ENCODE peak calls at places on chromosomes 4 and X, in five cellular contexts. L is upper lobe of right lung, J is cardiac fibroblast, S is brain microvascular endothelial cell, P is left ventricle myocardium inferior. T is an unnamed sample.

GRCh38 chrX:123745511-123745910 is 12.7 kb upstream of the THOC2 start:
- DNase-seq in P (no peak), J (no peak), L (no peak), S (no peak), T (no peak)

GRCh38 chrX:31590581-31591113 is 518.8 kb upstream of the FTHL17 start:
- DNase-seq in L (no peak), P (no peak), J (peak; percentile 63), S (peak; percentile 48), T (peak; percentile 35)

GRCh38 chr4:5980436-5981155 is 37.6 kb downstream of the C4orf50 start:
- DNase-seq in J (peak; percentile 4), L (no peak), S (no peak), P (no peak), T (no peak)

GRCh38 chr4:3523628-3524221 is 8.5 kb downstream of the LRPAP1 start:
- DNase-seq in J (no peak), S (no peak), P (no peak), L (peak; percentile 52), T (no peak)

GRCh38 chrX:115322375-115322774 is 32.9 kb downstream of the LUZP4 start:
- DNase-seq in L (no peak), J (no peak), P (no peak), S (no peak), T (no peak)

GRCh38 chrX:38891641-38892413 is 90.6 kb downstream of the MID1IP1 start:
- DNase-seq in P (no peak), L (no peak), S (no peak), J (peak; percentile 24), T (peak; percentile 65)

GRCh38 chr4:80309301-80310004 is 26.1 kb upstream of the CFAP299 start:
- DNase-seq in L (no peak), P (no peak), J (peak; percentile 96), S (peak; percentile 89), T (peak; percentile 91)

GRCh38 chr4:44446801-44447562 is 1.6 kb downstream of the KCTD8 start:
- DNase-seq in P (no peak), L (peak; percentile 54), J (no peak), S (no peak), T (no peak)

GRCh38 chr4:43778187-43778915 is 670.3 kb downstream of the KCTD8 start:
- DNase-seq in P (no peak), L (no peak), S (no peak), J (no peak), T (no peak)

GRCh38 chr4:19266566-19266965 is 985.1 kb upstream of the SLIT2 start:
- DNase-seq in P (no peak), L (no peak), S (no peak), J (no peak), T (no peak)

GRCh38 chrX:77447339-77448149 is at the start of gene FGF16:
- DNase-seq in J (no peak), P (no peak), L (peak; percentile 44), S (no peak), T (peak; percentile 24)

GRCh38 chr4:137226900-137227299 is 305.4 kb downstream of the PCDH18 start:
- DNase-seq in P (no peak), S (no peak), L (no peak), J (peak; percentile 48), T (no peak)

GRCh38 chrX:2696698-2697215 is 5.7 kb downstream of the CD99 start:
- DNase-seq in P (no peak), J (peak; percentile 97), L (no peak), S (peak; percentile 84), T (peak; percentile 89)

GRCh38 chrX:74535633-74536141 is 78.7 kb downstream of the RLIM start:
- DNase-seq in P (peak; percentile 76), J (peak; percentile 51), S (peak; percentile 27), L (peak; percentile 73), T (peak; percentile 80)

GRCh38 chrX:43860646-43861370 is 21.4 kb downstream of the MAOB start:
- DNase-seq in S (peak; percentile 70), P (no peak), L (no peak), J (peak; percentile 64), T (no peak)

GRCh38 chrX:24125028-24125612 is 24.4 kb upstream of the ZFX start:
- DNase-seq in L (no peak), P (no peak), J (no peak), S (no peak), T (no peak)

GRCh38 chr4:26786916-26787315 is 73.7 kb upstream of the STIM2 start:
- DNase-seq in S (no peak), L (no peak), J (no peak), P (no peak), T (no peak)

GRCh38 chrX:153526040-153526439 is 8.6 kb downstream of the ATP2B3 start:
- DNase-seq in S (no peak), L (no peak), P (no peak), J (no peak), T (no peak)

GRCh38 chrX:18638397-18638796 is 33.5 kb downstream of the RS1 start:
- DNase-seq in S (no peak), J (no peak), P (no peak), L (no peak), T (no peak)

GRCh38 chr4:17494258-17494657 is 17.6 kb downstream of the QDPR start:
- DNase-seq in J (peak; percentile 88), S (peak; percentile 87), P (no peak), L (no peak), T (peak; percentile 76)

GRCh38 chrX:56429581-56429980 is 133.8 kb upstream of the UBQLN2 start:
- DNase-seq in S (no peak), J (no peak), P (no peak), L (no peak), T (no peak)

GRCh38 chrX:46849933-46850332 is 13.1 kb downstream of the RP2 start:
- DNase-seq in S (peak; percentile 32), P (no peak), L (no peak), J (peak; percentile 60), T (no peak)

GRCh38 chr4:4559596-4559995 is 17.7 kb upstream of the STX18 start:
- DNase-seq in P (no peak), S (peak; percentile 40), J (peak; percentile 12), L (no peak), T (no peak)

DNA sequence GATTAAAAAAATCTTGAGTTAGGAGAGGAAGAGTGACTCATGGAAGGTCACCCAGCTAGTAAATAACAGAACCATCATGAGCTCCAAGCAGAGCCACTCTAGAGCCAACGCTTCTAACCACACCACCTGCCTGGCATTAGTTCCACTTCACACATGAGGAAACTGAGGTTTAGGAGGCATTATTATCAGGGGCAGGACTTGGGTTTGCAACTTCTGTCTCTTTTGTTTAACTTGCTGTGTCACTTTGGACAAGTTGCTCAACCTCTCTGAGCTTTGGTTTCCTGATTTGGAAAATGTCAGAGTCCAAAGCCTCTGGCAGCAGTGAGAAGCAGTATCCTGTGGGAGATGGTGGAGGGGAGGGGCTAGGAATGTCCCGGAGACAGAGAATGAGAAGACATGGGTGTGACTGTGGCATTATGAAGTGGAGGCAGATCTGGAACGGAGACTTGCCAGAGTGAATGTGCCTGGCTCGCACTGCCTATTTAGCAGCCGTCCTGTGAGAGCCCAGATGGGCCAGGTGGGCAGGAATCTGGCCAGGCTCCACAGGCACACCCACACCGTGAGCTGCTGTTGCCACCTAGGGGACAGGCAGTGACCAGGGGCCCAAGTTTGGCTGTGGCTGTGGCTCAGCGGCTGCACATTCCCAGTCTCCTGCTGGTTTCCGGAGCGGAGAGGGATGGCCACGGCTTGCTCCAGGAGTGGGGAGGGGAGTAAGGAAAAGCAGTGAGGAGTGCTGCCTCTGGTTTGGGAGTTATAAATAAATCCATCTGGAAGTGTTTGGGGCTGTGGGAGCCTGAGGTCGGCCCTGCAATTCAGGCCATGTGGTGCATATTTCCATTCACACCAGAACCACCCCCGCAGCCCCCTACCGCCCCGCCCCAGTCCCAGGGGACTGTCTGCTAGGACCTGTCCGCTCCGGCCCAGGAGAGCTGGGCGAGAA is 93.4 kb downstream of the NHSL2 start:
- DNase-seq in P (peak; percentile 35), S (no peak), J (no peak), L (no peak), T (peak; percentile 38)
- H3K4me3 ChIP-seq in P (peak overlapping the region; percentile 6), S (no peak overlapping the region), J (no peak overlapping the region), L (no peak overlapping the region), T (no peak overlapping the region)

GRCh38 chrX:142804085-142804484 is 221.6 kb upstream of the SPANXN4 start:
- DNase-seq in J (peak; percentile 1), S (no peak), L (no peak), P (no peak), T (no peak)
- TF ChIP-seq CTCF in J (no peak), S (no peak), L (no peak), P (no peak), T (no peak)

GRCh38 chr4:36508390-36508789 is 227.0 kb downstream of the DTHD1 start:
- DNase-seq in P (no peak), L (no peak), J (no peak), S (no peak), T (no peak)
- H3K4me3 ChIP-seq in P (no peak overlapping the region), L (no peak overlapping the region), J (no peak overlapping the region), S (no peak overlapping the region), T (no peak overlapping the region)

GRCh38 chrX:150365051-150365952 is 2.2 kb downstream of the MAMLD1 start:
- DNase-seq in P (peak; percentile 76), J (peak; percentile 66), S (peak; percentile 28), L (peak; percentile 83), T (peak; percentile 78)
- TF ChIP-seq CTCF in P (peak; percentile 72), J (peak; percentile 5), S (peak; percentile 39), L (peak; percentile 57), T (peak; percentile 46)

DNA sequence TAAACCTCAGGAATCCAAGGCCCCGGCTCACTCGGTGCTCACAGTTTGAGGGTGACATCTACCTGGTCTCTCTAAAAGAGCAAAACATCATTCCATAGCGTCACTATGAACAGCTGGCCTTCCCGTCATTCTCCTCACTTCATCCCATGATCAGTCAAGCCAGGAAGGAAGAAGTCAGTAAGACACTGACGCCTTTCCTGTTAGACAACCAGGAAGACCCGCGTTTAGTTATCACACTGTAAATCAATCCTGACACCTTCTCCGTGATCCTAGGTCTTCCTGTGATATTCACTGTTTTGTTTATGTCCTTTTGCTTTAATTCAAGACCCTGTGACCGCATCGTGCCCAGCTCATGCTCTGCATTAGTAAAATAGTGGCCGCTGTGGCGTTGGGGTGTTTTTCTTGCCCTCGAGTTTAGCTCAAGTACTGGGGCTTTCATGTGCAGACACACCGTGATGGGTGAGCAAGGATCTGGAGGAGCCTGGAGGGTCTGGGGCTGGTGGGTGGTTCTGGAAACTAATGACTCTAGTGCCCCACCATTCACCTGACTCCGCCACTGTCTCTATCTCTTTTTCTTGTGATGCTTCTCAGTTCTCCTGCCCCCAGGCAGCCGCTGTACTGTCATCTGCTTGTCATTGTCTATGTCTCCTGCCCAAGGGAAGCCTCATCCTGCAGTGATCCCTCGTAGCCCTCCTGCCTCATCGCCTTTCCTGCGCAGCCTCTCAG is 31.4 kb upstream of the CDKN2AIP start:
- DNase-seq in J (no peak), L (no peak), P (no peak), S (no peak), T (no peak)
- H3K4me3 ChIP-seq in J (no peak overlapping the region), L (no peak overlapping the region), P (no peak overlapping the region), S (no peak overlapping the region), T (no peak overlapping the region)

GRCh38 chrX:107826286-107827136 is 845 bp downstream of the MID2 start:
- DNase-seq in S (peak; percentile 31), P (peak; percentile 25), J (peak; percentile 52), L (peak; percentile 74), T (peak; percentile 60)

GRCh38 chrX:107825698-107826285 is at the start of gene MID2:
- DNase-seq in P (peak; percentile 24), J (peak; percentile 51), S (no peak), L (peak; percentile 78), T (peak; percentile 54)

GRCh38 chrX:107827137-107827831 is 1.6 kb downstream of the MID2 start:
- DNase-seq in L (no peak), S (no peak), J (peak; percentile 13), P (no peak), T (peak; percentile 7)

GRCh38 chrX:107829880-107830279 is 4.2 kb downstream of the MID2 start:
- DNase-seq in S (no peak), J (no peak), L (no peak), P (no peak), T (no peak)

GRCh38 chrX:107827852-107828251 is 2.2 kb downstream of the MID2 start:
- DNase-seq in L (no peak), P (no peak), S (no peak), J (peak; percentile 16), T (no peak)
- TF ChIP-seq CTCF in L (no peak), P (no peak), S (no peak), J (no peak), T (no peak)